ENCODE peak calls at places on chromosomes 12 and 14, in five cellular contexts. One of them, this sample, is unnamed.

GRCh38 chr12:70005864-70006618 is 181.0 kb downstream of the MYRFL start:
- DNase-seq in K562: no peak
- DNase-seq in WTC11: no peak
- DNase-seq in HCT116: no peak
- DNase-seq in HepG2: no peak
- DNase-seq in this sample: no peak

GRCh38 chr12:122984612-122985358 is 4.3 kb downstream of the ARL6IP4 start:
- DNase-seq in K562: no peak
- DNase-seq in WTC11: no peak
- DNase-seq in HCT116: no peak
- DNase-seq in HepG2: peak
- DNase-seq in this sample: no peak

GRCh38 chr12:116015525-116015924 is 262.0 kb downstream of the MED13L start:
- DNase-seq in K562: peak
- DNase-seq in WTC11: no peak
- DNase-seq in HCT116: no peak
- DNase-seq in HepG2: peak
- DNase-seq in this sample: peak

GRCh38 chr14:78383060-78383459 is 212.9 kb downstream of the NRXN3 start:
- DNase-seq in K562: no peak
- DNase-seq in WTC11: no peak
- DNase-seq in HCT116: no peak
- DNase-seq in HepG2: no peak
- DNase-seq in this sample: no peak

GRCh38 chr14:54814076-54814475 is 88.5 kb downstream of the GCH1 start:
- DNase-seq in K562: peak
- DNase-seq in WTC11: peak
- DNase-seq in HCT116: no peak
- DNase-seq in HepG2: no peak
- DNase-seq in this sample: no peak

GRCh38 chr12:107843351-107844311 is 69.1 kb downstream of the ASCL4 start:
- DNase-seq in K562: no peak
- DNase-seq in WTC11: peak
- DNase-seq in HCT116: no peak
- DNase-seq in HepG2: no peak
- DNase-seq in this sample: no peak

GRCh38 chr14:98290596-98290995 is 981.4 kb downstream of the BCL11B start:
- DNase-seq in K562: no peak
- DNase-seq in WTC11: no peak
- DNase-seq in HCT116: no peak
- DNase-seq in HepG2: no peak
- DNase-seq in this sample: no peak

GRCh38 chr14:93332032-93332852 is 594 bp downstream of the BTBD7 start:
- DNase-seq in K562: peak
- DNase-seq in WTC11: peak
- DNase-seq in HCT116: no peak
- DNase-seq in HepG2: peak
- DNase-seq in this sample: peak

GRCh38 chr12:77202457-77203060 is 137.2 kb upstream of the E2F7 start:
- DNase-seq in K562: no peak
- DNase-seq in WTC11: no peak
- DNase-seq in HCT116: no peak
- DNase-seq in HepG2: no peak
- DNase-seq in this sample: no peak

GRCh38 chr12:6772331-6772695 is at the start of gene LAG3:
- DNase-seq in K562: no peak
- DNase-seq in WTC11: no peak
- DNase-seq in HCT116: no peak
- DNase-seq in HepG2: no peak
- DNase-seq in this sample: no peak

GRCh38 chr12:46886541-46887041 is 60.8 kb upstream of the SLC38A4 start:
- DNase-seq in K562: no peak
- DNase-seq in WTC11: no peak
- DNase-seq in HCT116: no peak
- DNase-seq in HepG2: peak
- DNase-seq in this sample: no peak
- TF ChIP-seq SP1 in K562: no peak
- TF ChIP-seq SP1 in WTC11: no peak
- TF ChIP-seq SP1 in HCT116: no peak
- TF ChIP-seq SP1 in HepG2: no peak
- TF ChIP-seq SP1 in this sample: no peak

GRCh38 chr12:120886194-120887018 is 17.8 kb downstream of the SPPL3 start:
- DNase-seq in K562: no peak
- DNase-seq in WTC11: no peak
- DNase-seq in HCT116: no peak
- DNase-seq in HepG2: no peak
- DNase-seq in this sample: no peak

GRCh38 chr12:120890963-120891362 is 13.2 kb downstream of the SPPL3 start:
- DNase-seq in K562: no peak
- DNase-seq in WTC11: no peak
- DNase-seq in HCT116: no peak
- DNase-seq in HepG2: no peak
- DNase-seq in this sample: no peak

GRCh38 chr12:120884644-120885043 is 19.5 kb downstream of the SPPL3 start:
- DNase-seq in K562: no peak
- DNase-seq in WTC11: no peak
- DNase-seq in HCT116: no peak
- DNase-seq in HepG2: no peak
- DNase-seq in this sample: no peak

GRCh38 chr12:120885521-120885920 is 18.6 kb downstream of the SPPL3 start:
- DNase-seq in K562: no peak
- DNase-seq in WTC11: no peak
- DNase-seq in HCT116: no peak
- DNase-seq in HepG2: no peak
- DNase-seq in this sample: no peak

DNA sequence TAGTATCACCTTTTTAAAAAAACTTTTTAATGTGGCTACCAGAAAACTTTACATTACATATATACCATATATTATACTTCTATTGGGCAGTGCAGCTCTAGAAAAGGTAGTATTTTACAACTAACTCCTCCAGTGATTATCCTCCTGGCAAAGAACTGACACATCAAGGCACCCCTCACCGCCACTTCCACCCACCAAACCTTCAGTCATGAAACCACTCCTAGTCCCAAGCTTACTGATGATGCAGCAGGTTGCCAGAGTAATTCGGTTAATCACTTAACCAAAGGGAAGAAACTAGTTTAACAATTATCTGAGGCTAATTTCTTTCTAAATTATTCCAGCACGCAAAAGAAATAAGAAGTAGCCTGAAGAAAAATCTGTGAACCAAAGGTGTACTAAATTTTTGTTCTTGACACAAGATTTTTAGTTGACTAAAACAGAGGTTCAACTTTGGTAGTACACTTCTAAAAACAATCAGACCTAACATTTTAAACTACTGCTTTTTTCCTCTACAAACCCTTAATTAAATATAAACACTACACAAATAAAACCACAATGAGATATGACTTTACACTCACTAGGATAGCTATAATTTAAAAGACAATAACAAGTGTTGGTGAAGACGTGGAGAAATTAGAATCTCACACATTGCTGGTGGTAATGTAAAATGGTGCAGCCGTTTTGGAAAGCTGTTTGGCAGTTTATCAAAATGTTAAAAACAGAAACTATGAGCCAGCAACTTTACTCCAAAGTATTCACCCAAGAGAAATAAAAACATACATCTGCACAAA is 16.7 kb downstream of the SPPL3 start:
- DNase-seq in K562: no peak
- DNase-seq in WTC11: no peak
- DNase-seq in HCT116: no peak
- DNase-seq in HepG2: no peak
- DNase-seq in this sample: no peak
- TF ChIP-seq SP1 in K562: no peak
- TF ChIP-seq SP1 in WTC11: no peak
- TF ChIP-seq SP1 in HCT116: no peak
- TF ChIP-seq SP1 in HepG2: no peak
- TF ChIP-seq SP1 in this sample: no peak

GRCh38 chr12:32569256-32569655 is 109.8 kb upstream of the DNM1L start:
- DNase-seq in K562: no peak
- DNase-seq in WTC11: no peak
- DNase-seq in HCT116: no peak
- DNase-seq in HepG2: no peak
- DNase-seq in this sample: no peak

GRCh38 chr12:32566663-32567634 is 112.2 kb upstream of the DNM1L start:
- DNase-seq in K562: no peak
- DNase-seq in WTC11: no peak
- DNase-seq in HCT116: no peak
- DNase-seq in HepG2: no peak
- DNase-seq in this sample: no peak

DNA sequence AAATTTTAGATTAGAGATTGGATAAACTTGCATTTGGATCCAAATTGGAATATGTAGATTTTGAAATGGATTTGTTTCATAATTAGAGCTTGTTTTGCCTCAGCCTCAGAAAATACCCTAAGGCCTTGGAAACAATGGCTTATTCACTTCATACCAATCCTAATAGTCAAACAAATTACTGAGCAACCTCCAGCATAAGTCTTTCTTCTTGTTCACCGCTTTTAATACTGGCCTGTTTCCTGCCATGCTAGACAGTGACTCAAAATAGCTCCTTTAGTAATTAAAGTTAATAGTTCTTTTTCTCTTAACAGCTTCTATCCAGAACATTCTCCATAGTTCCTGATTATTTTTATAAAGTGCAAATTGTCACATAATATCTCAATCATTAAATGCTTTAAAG is 110.9 kb upstream of the DNM1L start:
- DNase-seq in K562: no peak
- DNase-seq in WTC11: no peak
- DNase-seq in HCT116: peak
- DNase-seq in HepG2: peak
- DNase-seq in this sample: no peak
- TF ChIP-seq SP1 in K562: no peak
- TF ChIP-seq SP1 in WTC11: no peak
- TF ChIP-seq SP1 in HCT116: peak
- TF ChIP-seq SP1 in HepG2: no peak
- TF ChIP-seq SP1 in this sample: no peak

DNA sequence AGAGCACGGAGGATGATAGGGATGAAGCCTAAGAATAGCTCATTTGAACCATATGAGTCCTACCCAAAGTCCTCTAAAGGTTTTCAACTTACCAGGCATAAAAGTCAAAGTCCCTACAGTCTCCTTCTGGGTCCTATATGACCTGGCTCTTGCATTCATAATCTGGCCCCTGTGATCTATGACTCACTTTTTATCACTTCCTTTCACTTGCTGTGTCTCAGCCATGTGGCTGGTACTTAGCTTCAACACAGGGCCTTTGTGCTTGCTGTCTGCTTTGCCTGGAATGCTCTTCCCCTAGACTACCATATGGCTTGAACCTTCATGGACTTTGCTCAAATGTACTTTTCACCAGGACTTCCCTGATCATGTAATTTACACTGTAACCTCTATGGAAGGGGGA is 137.6 kb upstream of the TMTC1 start:
- DNase-seq in K562: no peak
- DNase-seq in WTC11: no peak
- DNase-seq in HCT116: peak
- DNase-seq in HepG2: peak
- DNase-seq in this sample: no peak
- TF ChIP-seq SP1 in K562: no peak
- TF ChIP-seq SP1 in WTC11: no peak
- TF ChIP-seq SP1 in HCT116: no peak
- TF ChIP-seq SP1 in HepG2: no peak
- TF ChIP-seq SP1 in this sample: no peak

DNA sequence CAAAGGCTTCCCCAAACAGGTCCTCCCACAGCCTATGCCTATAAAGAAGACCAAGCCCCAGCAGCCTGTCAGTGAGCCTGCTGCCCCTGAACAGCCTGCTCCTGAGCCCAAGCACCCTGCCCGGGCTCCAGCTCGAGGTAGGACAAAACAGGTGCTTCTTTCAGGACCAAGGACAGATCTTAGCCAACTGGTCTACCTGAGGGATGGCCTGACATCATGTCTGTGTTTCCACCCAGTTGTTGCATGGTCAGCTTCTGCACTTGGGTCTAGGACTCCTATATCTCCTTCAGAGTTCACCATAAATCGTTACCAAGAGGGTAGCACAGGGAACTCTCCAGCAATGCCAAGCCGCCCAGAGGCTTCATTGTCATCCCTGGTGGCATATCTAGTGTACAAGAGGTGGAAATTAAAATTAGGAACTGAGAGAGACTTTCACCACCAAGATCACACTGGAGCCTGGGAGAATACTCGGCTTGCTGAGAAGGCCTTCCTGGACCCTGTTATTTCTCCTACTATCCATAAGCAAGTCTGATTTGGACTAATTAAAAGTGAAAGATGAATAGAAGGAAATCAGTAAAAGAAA is 38.2 kb upstream of the OAS1 start:
- DNase-seq in K562: no peak
- DNase-seq in WTC11: peak
- DNase-seq in HCT116: no peak
- DNase-seq in HepG2: peak
- DNase-seq in this sample: no peak
- TF ChIP-seq SP1 in K562: no peak
- TF ChIP-seq SP1 in WTC11: no peak
- TF ChIP-seq SP1 in HCT116: no peak
- TF ChIP-seq SP1 in HepG2: no peak
- TF ChIP-seq SP1 in this sample: no peak